ENCODE peak calls at places on chromosomes 16 and 17, in eight cellular contexts. D, N, X, B, R, A, P and U are unnamed samples. For H3K4me1, the result is how much of the 10 kb centered on the place peaks cover.

GRCh38 chr17:15513859-15514446 is 46.5 kb upstream of the CDRT4 start:
- DNase-seq in B (no peak), X (no peak), A (no peak), N (no peak), D (no peak), R (no peak), P (no peak), U (no peak)

GRCh38 chr17:72553051-72553755 is 432.4 kb downstream of the SOX9 start:
- DNase-seq in X (no peak), N (no peak), B (no peak), D (no peak), P (no peak), R (no peak), A (no peak), U (no peak)

GRCh38 chr16:16143038-16143763 is 80.1 kb downstream of the ABCC6 start:
- DNase-seq in N (peak), A (no peak), P (no peak), D (peak), R (peak), B (no peak), X (peak), U (no peak)

GRCh38 chr16:78396673-78397072 is 297.2 kb downstream of the WWOX start:
- DNase-seq in P (no peak), N (no peak), D (no peak), A (no peak), X (no peak), R (no peak), B (no peak), U (no peak)

GRCh38 chr17:75404223-75404738 is 1.2 kb downstream of the GRB2 start:
- DNase-seq in X (peak), D (peak), R (peak), A (peak), P (no peak), N (peak), B (peak), U (peak)

GRCh38 chr17:66552381-66552780 is 250.0 kb downstream of the PRKCA start:
- DNase-seq in A (no peak), X (no peak), D (no peak), R (no peak), P (no peak), N (no peak), B (no peak), U (no peak)

GRCh38 chr16:66260522-66261290 is 105.8 kb upstream of the CDH5 start:
- DNase-seq in P (no peak), B (no peak), N (no peak), A (no peak), R (no peak), X (no peak), D (no peak), U (no peak)

GRCh38 chr17:68288375-68288774 is 2.6 kb downstream of the SLC16A6 start:
- DNase-seq in D (no peak), A (no peak), N (no peak), B (no peak), X (no peak), P (peak), R (peak), U (no peak)

GRCh38 chr17:79705674-79706073 is 25.1 kb upstream of the ENPP7 start:
- DNase-seq in B (no peak), P (no peak), X (no peak), A (no peak), N (no peak), D (no peak), R (no peak), U (no peak)

GRCh38 chr17:33572615-33573014 is 279.5 kb upstream of the ASIC2 start:
- DNase-seq in R (no peak), D (no peak), X (no peak), A (no peak), B (no peak), N (no peak), P (no peak), U (no peak)

GRCh38 chr17:31802502-31802901 is 56.5 kb downstream of the COPRS start:
- DNase-seq in P (no peak), D (no peak), R (peak), N (no peak), X (no peak), B (no peak), A (peak), U (no peak)

GRCh38 chr16:61892531-61892930 is 143.7 kb downstream of the CDH8 start:
- DNase-seq in X (no peak), A (no peak), N (no peak), B (no peak), P (no peak), D (no peak), R (no peak), U (no peak)

GRCh38 chr17:1783271-1783670 is 21.4 kb downstream of the SERPINF1 start:
- DNase-seq in N (no peak), R (no peak), X (no peak), A (no peak), D (no peak), B (no peak), P (no peak), U (no peak)

GRCh38 chr17:82283208-82283749 is 9.8 kb upstream of the CSNK1D start:
- DNase-seq in A (no peak), N (peak), P (no peak), B (peak), D (no peak), X (no peak), R (no peak), U (no peak)

GRCh38 chr17:4362141-4362540 is 4.3 kb downstream of the UBE2G1 start:
- DNase-seq in A (no peak), D (no peak), B (no peak), R (no peak), N (no peak), P (no peak), X (no peak), U (no peak)

GRCh38 chr16:70706948-70707465 is 21.2 kb upstream of the MTSS2 start:
- DNase-seq in P (no peak), B (no peak), A (no peak), R (no peak), X (no peak), D (no peak), N (peak), U (no peak)

GRCh38 chr16:71348262-71349085 is 10.0 kb upstream of the CALB2 start:
- DNase-seq in A (no peak), N (no peak), R (no peak), P (no peak), X (no peak), B (no peak), D (no peak), U (no peak)

GRCh38 chr16:29029168-29029994 is 44.5 kb downstream of the LAT start:
- DNase-seq in X (no peak), D (peak), A (no peak), B (no peak), P (no peak), N (peak), R (peak), U (no peak)

GRCh38 chr16:84461504-84462295 is 42.8 kb downstream of the MEAK7 start:
- DNase-seq in A (no peak), B (no peak), R (no peak), X (no peak), D (no peak), P (no peak), N (no peak), U (no peak)

GRCh38 chr17:66373944-66374817 is 71.8 kb downstream of the PRKCA start:
- DNase-seq in B (peak), P (no peak), N (no peak), R (peak), A (no peak), X (no peak), D (peak), U (no peak)

GRCh38 chr17:61635913-61636432 is 45.0 kb upstream of the NACA2 start:
- DNase-seq in A (peak), N (no peak), B (peak), X (peak), P (peak), D (peak), R (peak), U (peak)

GRCh38 chr16:86142801-86143236 is 243.9 kb downstream of the IRF8 start:
- DNase-seq in N (no peak), X (no peak), R (no peak), A (no peak), D (no peak), B (no peak), P (peak), U (no peak)

GRCh38 chr17:65523853-65524664 is 37.4 kb downstream of the AXIN2 start:
- DNase-seq in B (no peak), A (no peak), X (peak), P (no peak), N (no peak), R (no peak), D (no peak), U (no peak)

GRCh38 chr17:164536-165235 is 16.8 kb downstream of the DOC2B start:
- DNase-seq in D (peak), N (peak), B (peak), A (no peak), R (peak), P (no peak), X (peak), U (peak)

GRCh38 chr16:66845080-66845410 is 831 bp downstream of the CA7 start:
- DNase-seq in D (no peak), N (no peak), R (peak), P (no peak), B (no peak), X (no peak), A (no peak), U (no peak)

GRCh38 chr17:21090889-21091618 is 35.7 kb upstream of the DHRS7B start:
- DNase-seq in P (no peak), B (no peak), R (no peak), X (no peak), D (no peak), N (no peak), A (no peak), U (no peak)

GRCh38 chr16:89407282-89407924 is 83.0 kb downstream of the ANKRD11 start:
- DNase-seq in P (no peak), X (no peak), A (no peak), N (no peak), B (no peak), R (no peak), D (no peak), U (no peak)

GRCh38 chr16:28192811-28193529 is 18.8 kb downstream of the XPO6 start:
- DNase-seq in N (no peak), P (no peak), A (no peak), D (no peak), B (no peak), R (no peak), X (no peak), U (no peak)

GRCh38 chr17:38621538-38621937 is 15.8 kb upstream of the SRCIN1 start:
- DNase-seq in B (no peak), A (no peak), R (peak), P (no peak), N (no peak), X (no peak), D (no peak), U (no peak)

GRCh38 chr16:31480851-31481250 is 2.1 kb upstream of the SLC5A2 start:
- DNase-seq in A (no peak), B (no peak), D (no peak), N (no peak), R (peak), X (no peak), P (no peak), U (no peak)

GRCh38 chr17:74149597-74150427 is 53.7 kb upstream of the RPL38 start:
- DNase-seq in N (no peak), X (no peak), A (no peak), R (no peak), B (no peak), D (no peak), P (no peak), U (no peak)

GRCh38 chr17:82520041-82520910 is 744 bp downstream of the FOXK2 start:
- DNase-seq in R (peak), D (no peak), X (no peak), N (no peak), B (peak), P (no peak), A (no peak), U (no peak)

GRCh38 chr17:4987767-4988083 is 250 bp upstream of the CAMTA2 start:
- DNase-seq in D (no peak), P (no peak), B (no peak), X (no peak), R (no peak), N (peak), A (no peak), U (no peak)

GRCh38 chr17:81112461-81112860 is 52.8 kb upstream of the PVALEF start:
- DNase-seq in N (no peak), X (no peak), D (no peak), R (no peak), P (no peak), A (no peak), B (no peak), U (no peak)

GRCh38 chr17:7956208-7956965 is 24.4 kb downstream of the CNTROB start:
- DNase-seq in N (no peak), B (peak), X (no peak), D (no peak), R (no peak), A (no peak), P (no peak), U (no peak)
- TF ChIP-seq REST in N (no peak), B (no peak), X (no peak), D (no peak), R (no peak), A (no peak), P (no peak), U (no peak)

GRCh38 chr17:18109935-18110334 is 1.4 kb downstream of the MYO15A start:
- DNase-seq in P (no peak), B (no peak), A (no peak), N (no peak), D (no peak), R (no peak), X (no peak), U (no peak)

GRCh38 chr17:18107061-18107460 is 1.5 kb upstream of the MYO15A start:
- DNase-seq in N (no peak), R (no peak), B (no peak), A (no peak), D (no peak), P (no peak), X (no peak), U (no peak)

GRCh38 chr17:18110636-18111145 is 2.1 kb downstream of the MYO15A start:
- DNase-seq in X (no peak), A (no peak), P (no peak), N (no peak), R (no peak), D (no peak), B (no peak), U (no peak)

GRCh38 chr17:18107971-18108370 is 585 bp upstream of the MYO15A start:
- DNase-seq in X (no peak), B (no peak), A (no peak), D (no peak), R (no peak), N (no peak), P (no peak), U (no peak)

GRCh38 chr17:18108400-18109312 is at the start of gene MYO15A:
- DNase-seq in A (no peak), N (no peak), P (no peak), X (no peak), R (no peak), D (no peak), B (peak), U (no peak)
- H3K4me1 ChIP-seq in A (under half), N (under half), P (under half), X (under half), R (under half), D (under half), B (under half), U (under half)

DNA sequence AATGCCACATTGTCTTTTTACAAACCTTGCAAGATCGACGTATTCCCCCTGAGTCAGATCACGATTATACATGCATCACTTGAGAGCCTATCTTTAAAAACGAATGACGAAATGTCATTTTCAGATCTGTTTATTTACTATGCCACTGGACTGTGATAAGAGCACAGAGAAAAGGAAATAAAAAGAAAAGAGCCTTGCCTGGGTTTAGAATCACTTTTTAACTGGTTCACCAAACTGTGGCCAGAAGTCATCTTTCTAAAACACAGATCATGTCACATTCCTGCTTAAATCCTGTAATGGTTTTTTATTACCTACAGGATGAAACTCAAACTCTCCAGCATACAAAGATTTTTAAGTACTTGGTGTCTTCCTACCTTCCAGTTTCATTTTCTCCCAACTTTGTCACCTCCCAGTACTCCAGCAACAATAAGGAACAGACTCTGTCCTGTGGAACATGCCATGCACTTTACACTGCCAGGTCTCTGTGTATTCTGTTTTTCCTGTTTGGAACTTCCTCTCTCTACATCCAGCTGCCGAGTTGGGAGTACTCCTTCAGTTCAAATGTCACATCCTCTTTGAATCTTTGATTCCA is 91.5 kb downstream of the SNX11 start:
- DNase-seq in P (no peak), D (no peak), N (no peak), X (no peak), R (no peak), A (no peak), B (no peak), U (no peak)
- TF ChIP-seq REST in P (no peak), D (no peak), N (no peak), X (no peak), R (no peak), A (no peak), B (no peak), U (no peak)

GRCh38 chr16:50677351-50677750 is 3.8 kb downstream of the SNX20 start:
- DNase-seq in D (peak), R (peak), X (no peak), B (peak), P (no peak), N (no peak), A (no peak), U (no peak)
- H3K4me1 ChIP-seq in D (under half), R (under half), X (under half), B (under half), P (under half), N (under half), A (under half), U (under half)

DNA sequence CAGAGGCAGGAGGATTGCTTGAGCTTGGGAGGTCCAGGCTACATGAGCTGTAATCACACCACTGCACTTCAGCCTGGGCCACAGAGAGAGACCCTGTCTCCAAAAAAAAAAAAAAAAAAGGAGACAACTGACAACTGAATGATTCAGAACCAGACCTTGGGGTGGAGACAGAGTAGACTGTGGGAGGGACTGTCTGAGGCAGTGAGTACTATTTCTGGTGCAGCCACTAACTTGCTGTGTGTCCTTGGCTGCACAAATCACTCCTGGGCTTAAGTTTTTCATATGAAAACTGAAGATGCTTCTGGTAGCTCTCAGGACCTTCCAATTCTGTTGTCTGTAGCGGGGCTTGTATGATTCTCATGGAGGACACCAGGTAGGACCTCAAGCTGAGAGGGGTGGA is 5.8 kb downstream of the ASB16 start:
- DNase-seq in B (no peak), R (no peak), A (no peak), P (no peak), X (no peak), D (no peak), N (no peak), U (no peak)
- TF ChIP-seq REST in B (no peak), R (no peak), A (no peak), P (no peak), X (no peak), D (no peak), N (no peak), U (no peak)

GRCh38 chr17:27533874-27534815 is 77.9 kb downstream of the KSR1 start:
- DNase-seq in D (peak), R (no peak), N (no peak), A (no peak), P (no peak), X (no peak), B (no peak), U (no peak)
- H3K4me1 ChIP-seq in D (under half), R (half or more), N (half or more), A (under half), P (under half), X (half or more), B (under half), U (under half)